ENCODE peak calls at places on chromosomes 13 and 19, in four cellular contexts. I is HCT116, K is breast epithelium, O is spleen. U is an unnamed sample.

GRCh38 chr13:34152996-34153395 is 335.0 kb downstream of the RFC3 start:
- DNase-seq in O (no peak), I (no peak), K (peak), U (no peak)

GRCh38 chr19:6802336-6803035 is 30.0 kb downstream of the VAV1 start:
- DNase-seq in K (peak), O (peak), I (peak), U (peak)

GRCh38 chr13:27861165-27861564 is 58.6 kb upstream of the PDX1 start:
- DNase-seq in I (no peak), K (no peak), O (no peak), U (no peak)

GRCh38 chr19:1084024-1084868 is 10.9 kb downstream of the POLR2E start:
- DNase-seq in O (no peak), K (no peak), I (no peak), U (no peak)

GRCh38 chr13:23020246-23020843 is 160.4 kb upstream of the SGCG start:
- DNase-seq in K (peak), O (no peak), I (peak), U (peak)

GRCh38 chr19:39342647-39343305 is 555 bp downstream of the SAMD4B start:
- DNase-seq in I (no peak), K (peak), O (no peak), U (no peak)

GRCh38 chr13:94707400-94708021 is 4.8 kb downstream of the SOX21 start:
- DNase-seq in K (no peak), I (no peak), O (no peak), U (no peak)

GRCh38 chr13:41284512-41285288 is 21.3 kb upstream of the MTRF1 start:
- DNase-seq in O (no peak), I (peak), K (no peak), U (peak)

DNA sequence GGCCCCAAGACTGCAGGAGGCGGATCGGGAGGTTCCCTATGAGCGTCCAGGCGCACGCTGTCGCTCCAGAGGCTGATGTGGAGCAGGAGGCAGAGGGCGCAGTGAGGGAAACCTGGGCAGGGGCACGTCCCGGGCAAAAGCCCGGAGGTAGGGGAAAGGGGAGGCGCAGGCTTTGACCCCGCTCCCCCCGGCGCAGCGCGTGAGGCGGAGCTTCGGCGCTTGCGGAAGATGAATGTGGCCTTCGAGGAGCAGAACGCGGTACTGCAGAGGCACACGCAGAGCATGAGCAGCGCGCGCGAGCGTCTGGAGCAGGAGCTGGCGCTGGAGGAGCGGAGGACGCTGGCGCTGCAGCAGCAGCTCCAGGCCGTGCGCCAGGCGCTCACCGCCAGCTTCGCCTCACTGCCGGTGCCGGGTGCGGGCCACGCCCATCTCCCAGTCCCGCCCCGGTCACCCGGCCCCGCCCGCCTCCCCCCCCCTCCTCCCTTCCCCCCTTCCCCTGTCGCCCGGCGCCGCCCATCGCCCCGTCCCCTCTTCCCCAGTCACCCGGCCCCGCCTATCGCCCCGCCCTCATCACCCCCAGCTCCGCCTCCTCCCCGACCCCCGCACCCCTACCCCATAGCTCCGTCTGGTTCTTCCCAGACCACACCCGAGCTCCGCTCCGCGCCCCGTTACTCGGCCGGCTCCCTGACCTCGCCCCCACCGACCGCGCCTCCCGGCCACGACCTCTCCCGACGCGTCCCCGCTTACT is 4.1 kb downstream of the HMG20B start:
- DNase-seq in K (no peak), O (no peak), I (no peak), U (peak)
- TF ChIP-seq CTCF in K (no peak), O (no peak), I (no peak), U (no peak)

GRCh38 chr19:54152878-54153524 is 6.5 kb downstream of the LENG1 start:
- DNase-seq in I (no peak), O (no peak), K (no peak), U (no peak)
- TF ChIP-seq POLR2AphosphoS5 in I (no peak), O (peak), K (no peak), U (peak)

GRCh38 chr19:11105014-11105636 is 15.9 kb downstream of the LDLR start:
- DNase-seq in K (no peak), I (no peak), O (no peak), U (no peak)
- TF ChIP-seq POLR2A in K (no peak), I (no peak), O (no peak), U (no peak)

GRCh38 chr19:13825489-13826475 is 30.5 kb downstream of the ZSWIM4 start:
- DNase-seq in O (peak), K (no peak), I (no peak), U (no peak)
- TF ChIP-seq CTCF in O (no peak), K (no peak), I (no peak), U (no peak)

DNA sequence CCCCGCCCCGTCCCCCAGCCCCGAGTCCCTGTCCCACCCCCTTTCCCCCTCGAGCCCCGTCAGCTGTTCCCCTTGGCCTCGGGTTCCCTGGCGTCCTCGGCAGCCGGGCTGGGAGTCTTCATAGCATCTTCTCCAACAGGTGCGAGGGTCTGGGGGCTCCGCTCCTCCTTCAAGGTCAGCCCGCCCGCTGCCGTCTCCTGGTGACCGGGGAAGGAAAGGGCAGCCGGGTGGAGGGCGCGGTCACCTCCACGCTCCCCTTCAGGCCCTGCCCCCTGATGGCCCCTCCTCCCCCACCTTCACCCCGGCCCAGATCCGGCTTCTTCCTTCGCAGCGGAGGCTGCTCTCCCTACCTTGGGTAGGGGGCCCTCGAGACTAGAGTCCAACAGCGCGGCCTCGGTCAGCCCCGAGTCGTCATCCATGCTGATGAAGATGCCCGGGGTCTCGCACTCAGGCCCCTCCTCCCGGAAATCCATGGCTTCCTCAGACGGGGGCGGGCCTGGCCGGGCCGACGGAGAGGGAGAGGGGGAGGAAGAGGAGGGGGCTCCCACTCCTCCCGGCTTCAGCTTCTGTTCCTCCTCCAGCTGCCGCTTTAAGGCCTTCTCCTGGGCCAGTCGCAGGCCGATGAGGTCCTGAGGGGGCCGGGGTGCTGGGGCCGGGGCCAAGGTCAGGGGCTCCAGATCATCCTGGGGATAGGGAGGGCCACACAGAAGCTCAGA is 551 bp upstream of the RSPH6A start:
- DNase-seq in O (no peak), K (no peak), I (no peak), U (peak)
- TF ChIP-seq POLR2AphosphoS5 in O (peak), K (no peak), I (no peak), U (peak)

DNA sequence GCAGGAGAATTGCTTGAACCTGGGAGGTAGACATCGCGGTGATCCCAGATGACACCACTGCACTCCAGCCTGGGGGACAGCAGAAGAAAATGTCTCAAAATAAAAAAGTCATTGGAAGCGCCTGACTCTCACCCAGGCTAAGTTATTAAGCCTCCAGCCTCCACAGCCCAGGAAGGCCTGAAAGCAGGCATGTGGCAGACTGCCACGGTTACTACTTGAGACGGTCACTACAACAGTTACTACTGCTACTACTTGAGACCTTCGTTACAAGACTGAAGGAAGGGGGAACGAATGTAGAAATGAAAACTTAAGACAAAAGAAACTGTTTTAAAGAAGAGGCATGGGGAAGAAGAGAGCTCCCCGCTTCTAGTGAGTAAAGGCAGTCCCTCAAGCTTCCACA is 9.6 kb downstream of the PRR22 start:
- DNase-seq in O (no peak), K (no peak), I (no peak), U (no peak)
- TF ChIP-seq POLR2A in O (no peak), K (no peak), I (no peak), U (no peak)

GRCh38 chr13:108911807-108912206 is 282.4 kb downstream of the MYO16 start:
- DNase-seq in O (no peak), K (no peak), I (no peak), U (no peak)

GRCh38 chr13:108917581-108917980 is 288.2 kb downstream of the MYO16 start:
- DNase-seq in K (no peak), O (no peak), I (no peak), U (no peak)

GRCh38 chr13:108915095-108915633 is 285.8 kb downstream of the MYO16 start:
- DNase-seq in K (no peak), O (no peak), I (no peak), U (peak)

GRCh38 chr13:108919036-108919907 is 289.9 kb downstream of the MYO16 start:
- DNase-seq in K (no peak), O (no peak), I (no peak), U (peak)

DNA sequence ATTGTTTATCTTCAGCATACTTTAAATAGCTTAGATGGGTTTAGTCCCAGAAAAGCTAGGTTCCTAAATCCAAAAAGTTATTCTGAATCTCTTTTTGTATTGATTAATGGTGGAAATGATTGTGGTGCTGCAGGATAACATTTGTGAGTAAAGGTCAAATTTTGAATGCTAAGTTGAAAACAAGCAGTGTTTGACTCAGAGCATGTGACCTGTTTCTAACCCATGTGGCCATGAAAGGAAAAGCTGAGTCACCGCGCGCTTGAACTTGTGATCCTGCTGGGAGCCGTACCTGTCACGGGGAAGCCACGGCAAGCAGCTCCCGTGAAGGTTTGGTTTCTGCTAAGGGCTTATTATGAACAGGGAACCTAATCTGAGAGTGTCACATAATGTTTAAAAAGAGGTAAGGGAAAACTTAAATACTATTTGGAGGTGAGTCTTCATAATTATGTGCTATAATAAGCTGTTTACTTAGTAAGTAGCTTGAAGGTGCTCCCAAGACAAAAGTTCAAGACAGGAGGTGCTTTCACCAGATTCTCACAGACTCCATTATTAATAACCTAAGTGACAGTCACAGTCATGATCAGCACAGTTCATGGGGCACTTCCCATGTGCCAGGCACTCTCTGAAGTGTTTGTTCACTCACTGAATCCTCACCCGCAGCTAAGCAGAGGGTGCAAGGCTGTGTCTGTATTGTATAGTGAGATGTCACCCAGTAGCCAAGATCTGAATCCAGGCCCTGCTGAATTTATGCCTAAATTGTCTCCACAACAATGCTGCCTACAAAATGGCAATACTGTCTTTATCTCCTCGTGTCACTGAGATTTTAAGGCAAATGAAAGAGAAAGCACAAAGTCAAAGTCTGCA is 286.5 kb downstream of the MYO16 start:
- DNase-seq in I (peak), K (peak), O (peak), U (peak)
- TF ChIP-seq CTCF in I (no peak), K (no peak), O (no peak), U (no peak)

GRCh38 chr19:47725759-47726401 is 12.7 kb downstream of the EHD2 start:
- DNase-seq in O (no peak), K (peak), I (no peak), U (no peak)
- TF ChIP-seq POLR2AphosphoS5 in O (no peak), K (no peak), I (no peak), U (no peak)

GRCh38 chr19:55256562-55257460 is 2.0 kb downstream of the PPP6R1 start:
- DNase-seq in K (no peak), O (peak), I (no peak), U (no peak)
- TF ChIP-seq POLR2A in K (no peak), O (no peak), I (no peak), U (no peak)

GRCh38 chr19:11451942-11452813 is 16.7 kb downstream of the PRKCSH start:
- DNase-seq in O (no peak), I (no peak), K (no peak), U (no peak)
- TF ChIP-seq CTCF in O (no peak), I (no peak), K (no peak), U (no peak)